ENCODE peak calls at places on chromosomes 4 and X, in four cellular contexts. One of them, this sample, is unnamed.

GRCh38 chrX:88135735-88136134 is 611.3 kb upstream of the CPXCR1 start:
- DNase-seq in amygdala: no peak
- DNase-seq in anterior cingulate cortex: no peak
- DNase-seq in PC-3: peak
- DNase-seq in this sample: no peak

GRCh38 chrX:42624524-42624923 is 153.4 kb downstream of the PPP1R2C start:
- DNase-seq in amygdala: no peak
- DNase-seq in anterior cingulate cortex: no peak
- DNase-seq in PC-3: no peak
- DNase-seq in this sample: no peak

GRCh38 chr4:134201216-134202098 is at the start of gene PABPC4L:
- DNase-seq in amygdala: no peak
- DNase-seq in anterior cingulate cortex: no peak
- DNase-seq in PC-3: peak
- DNase-seq in this sample: peak

GRCh38 chrX:1484638-1485019 is 31.9 kb upstream of the ASMTL start:
- DNase-seq in amygdala: no peak
- DNase-seq in anterior cingulate cortex: no peak
- DNase-seq in PC-3: no peak
- DNase-seq in this sample: no peak

GRCh38 chrX:20515841-20516461 is 249.2 kb upstream of the RPS6KA3 start:
- DNase-seq in amygdala: no peak
- DNase-seq in anterior cingulate cortex: no peak
- DNase-seq in PC-3: peak
- DNase-seq in this sample: peak

GRCh38 chrX:45758738-45759397 is 558.2 kb upstream of the DIPK2B start:
- DNase-seq in amygdala: no peak
- DNase-seq in anterior cingulate cortex: no peak
- DNase-seq in PC-3: peak
- DNase-seq in this sample: peak

GRCh38 chrX:143306991-143307965 is 210.0 kb downstream of the SPANXN3 start:
- DNase-seq in amygdala: no peak
- DNase-seq in anterior cingulate cortex: no peak
- DNase-seq in PC-3: no peak
- DNase-seq in this sample: no peak

GRCh38 chr4:138639018-138639876 is 376.3 kb upstream of the NOCT start:
- DNase-seq in amygdala: no peak
- DNase-seq in anterior cingulate cortex: no peak
- DNase-seq in PC-3: peak
- DNase-seq in this sample: peak

GRCh38 chr4:100366213-100366612 is 151.6 kb downstream of the EMCN start:
- DNase-seq in amygdala: no peak
- DNase-seq in anterior cingulate cortex: no peak
- DNase-seq in PC-3: no peak
- DNase-seq in this sample: no peak

GRCh38 chrX:119762718-119763117 is 4.3 kb downstream of the SOWAHD start:
- DNase-seq in amygdala: no peak
- DNase-seq in anterior cingulate cortex: no peak
- DNase-seq in PC-3: no peak
- DNase-seq in this sample: no peak

GRCh38 chrX:21926116-21926515 is 14.4 kb upstream of the SMS start:
- DNase-seq in amygdala: no peak
- DNase-seq in anterior cingulate cortex: no peak
- DNase-seq in PC-3: peak
- DNase-seq in this sample: no peak

GRCh38 chrX:40096395-40097091 is 1.2 kb downstream of the BCOR start:
- DNase-seq in amygdala: peak
- DNase-seq in anterior cingulate cortex: no peak
- DNase-seq in PC-3: peak
- DNase-seq in this sample: no peak

GRCh38 chr4:152352645-152353116 is 183.2 kb downstream of the FBXW7 start:
- DNase-seq in amygdala: no peak
- DNase-seq in anterior cingulate cortex: peak
- DNase-seq in PC-3: peak
- DNase-seq in this sample: peak

GRCh38 chr4:41133619-41134018 is 80.7 kb downstream of the APBB2 start:
- DNase-seq in amygdala: no peak
- DNase-seq in anterior cingulate cortex: no peak
- DNase-seq in PC-3: no peak
- DNase-seq in this sample: no peak

GRCh38 chr4:6308890-6309643 is 39.4 kb downstream of the WFS1 start:
- DNase-seq in amygdala: no peak
- DNase-seq in anterior cingulate cortex: no peak
- DNase-seq in PC-3: no peak
- DNase-seq in this sample: no peak

GRCh38 chr4:181832305-181832704 is 410.9 kb upstream of the TENM3 start:
- DNase-seq in amygdala: no peak
- DNase-seq in anterior cingulate cortex: no peak
- DNase-seq in PC-3: no peak
- DNase-seq in this sample: no peak

GRCh38 chrX:145178268-145178667 is 69.0 kb upstream of the SPANXN1 start:
- DNase-seq in amygdala: no peak
- DNase-seq in anterior cingulate cortex: no peak
- DNase-seq in PC-3: peak
- DNase-seq in this sample: no peak

GRCh38 chr4:142318280-142318679 is 527.8 kb downstream of the INPP4B start:
- DNase-seq in amygdala: no peak
- DNase-seq in anterior cingulate cortex: no peak
- DNase-seq in PC-3: no peak
- DNase-seq in this sample: no peak

GRCh38 chr4:142566243-142566642 is 279.9 kb downstream of the INPP4B start:
- DNase-seq in amygdala: no peak
- DNase-seq in anterior cingulate cortex: no peak
- DNase-seq in PC-3: no peak
- DNase-seq in this sample: no peak

GRCh38 chr4:27360651-27361347 is 500.2 kb downstream of the STIM2 start:
- DNase-seq in amygdala: no peak
- DNase-seq in anterior cingulate cortex: no peak
- DNase-seq in PC-3: peak
- DNase-seq in this sample: peak

GRCh38 chr4:159077702-159078495 is 25.0 kb upstream of the RAPGEF2 start:
- DNase-seq in amygdala: no peak
- DNase-seq in anterior cingulate cortex: no peak
- DNase-seq in PC-3: peak
- DNase-seq in this sample: peak

GRCh38 chr4:123877561-123877960 is 481.0 kb downstream of the SPRY1 start:
- DNase-seq in amygdala: no peak
- DNase-seq in anterior cingulate cortex: no peak
- DNase-seq in PC-3: peak
- DNase-seq in this sample: no peak

GRCh38 chrX:50814701-50815476 is 895 bp upstream of the SHROOM4 start:
- DNase-seq in amygdala: peak
- DNase-seq in anterior cingulate cortex: no peak
- DNase-seq in PC-3: peak
- DNase-seq in this sample: peak

GRCh38 chr4:2930135-2930805 is 32.9 kb downstream of the NOP14 start:
- DNase-seq in amygdala: no peak
- DNase-seq in anterior cingulate cortex: no peak
- DNase-seq in PC-3: no peak
- DNase-seq in this sample: no peak

GRCh38 chr4:128709268-128709667 is 100.2 kb upstream of the JADE1 start:
- DNase-seq in amygdala: no peak
- DNase-seq in anterior cingulate cortex: no peak
- DNase-seq in PC-3: no peak
- DNase-seq in this sample: no peak

GRCh38 chrX:139929876-139930275 is 3.0 kb downstream of the ATP11C start:
- DNase-seq in amygdala: no peak
- DNase-seq in anterior cingulate cortex: no peak
- DNase-seq in PC-3: no peak
- DNase-seq in this sample: no peak

GRCh38 chr4:137647375-137647774 is 115.1 kb upstream of the PCDH18 start:
- DNase-seq in amygdala: no peak
- DNase-seq in anterior cingulate cortex: no peak
- DNase-seq in PC-3: peak
- DNase-seq in this sample: no peak

GRCh38 chrX:116272328-116272727 is 101.8 kb downstream of the AGTR2 start:
- DNase-seq in amygdala: no peak
- DNase-seq in anterior cingulate cortex: no peak
- DNase-seq in PC-3: peak
- DNase-seq in this sample: peak

GRCh38 chr4:106875340-106875739 is 160.8 kb downstream of the DKK2 start:
- DNase-seq in amygdala: no peak
- DNase-seq in anterior cingulate cortex: no peak
- DNase-seq in PC-3: no peak
- DNase-seq in this sample: no peak

GRCh38 chr4:30721353-30722091 is 1.4 kb downstream of the PCDH7 start:
- DNase-seq in amygdala: no peak
- DNase-seq in anterior cingulate cortex: no peak
- DNase-seq in PC-3: peak
- DNase-seq in this sample: peak

GRCh38 chr4:158630893-158631292 is 40.8 kb downstream of the C4orf46 start:
- DNase-seq in amygdala: no peak
- DNase-seq in anterior cingulate cortex: no peak
- DNase-seq in PC-3: peak
- DNase-seq in this sample: peak

GRCh38 chr4:138056541-138056940 is 185.6 kb downstream of the SLC7A11 start:
- DNase-seq in amygdala: no peak
- DNase-seq in anterior cingulate cortex: no peak
- DNase-seq in PC-3: peak
- DNase-seq in this sample: no peak

GRCh38 chr4:38911257-38911656 is 43.7 kb downstream of the FAM114A1 start:
- DNase-seq in amygdala: no peak
- DNase-seq in anterior cingulate cortex: no peak
- DNase-seq in PC-3: no peak
- DNase-seq in this sample: no peak